ENCODE peak calls at places on chromosomes 2 and 18, in eight cellular contexts. I, Z, G, L, O, H, P and Q are unnamed samples.
A peak's percentile ranks its signal among the peaks of the same experiment; 100 is the strongest.

GRCh38 chr2:69214898-69215297 is 172.1 kb downstream of the GFPT1 start:
- DNase-seq in I (peak; percentile 84), Z (no peak), G (no peak), L (no peak), O (no peak), H (no peak), P (no peak), Q (no peak)

GRCh38 chr2:217993817-217994459 is 8.9 kb downstream of the TNS1 start:
- DNase-seq in I (peak; percentile 54), Z (peak; percentile 56), G (no peak), L (no peak), O (peak; percentile 30), H (no peak), P (peak; percentile 24), Q (no peak)

GRCh38 chr2:17104454-17104853 is 413.8 kb downstream of the RAD51AP2 start:
- DNase-seq in I (peak; percentile 28), Z (no peak), G (no peak), L (no peak), O (no peak), H (no peak), P (no peak), Q (peak; percentile 13)

GRCh38 chr2:239960929-239961661 is 64.0 kb downstream of the NDUFA10 start:
- DNase-seq in I (no peak), Z (no peak), G (no peak), L (no peak), O (no peak), H (no peak), P (no peak), Q (no peak)

GRCh38 chr2:127023504-127023903 is 83.5 kb downstream of the BIN1 start:
- DNase-seq in I (no peak), Z (no peak), G (no peak), L (no peak), O (no peak), H (no peak), P (no peak), Q (no peak)

GRCh38 chr2:147382322-147382948 is 462.4 kb upstream of the ACVR2A start:
- DNase-seq in I (no peak), Z (no peak), G (no peak), L (no peak), O (peak; percentile 84), H (no peak), P (peak; percentile 15), Q (no peak)

GRCh38 chr18:23526516-23527063 is 23.3 kb downstream of the RMC1 start:
- DNase-seq in I (no peak), Z (no peak), G (no peak), L (no peak), O (no peak), H (no peak), P (no peak), Q (no peak)

GRCh38 chr18:48862116-48862515 is 88.6 kb downstream of the SMAD7 start:
- DNase-seq in I (no peak), Z (peak; percentile 37), G (no peak), L (no peak), O (no peak), H (no peak), P (no peak), Q (no peak)

GRCh38 chr2:17851731-17852585 is 26.5 kb upstream of the KCNS3 start:
- DNase-seq in I (peak; percentile 70), Z (peak; percentile 68), G (no peak), L (peak; percentile 75), O (peak; percentile 54), H (peak; percentile 43), P (peak; percentile 65), Q (peak; percentile 56)

GRCh38 chr2:102618452-102619413 is 620 bp upstream of the SLC9A2 start:
- DNase-seq in I (no peak), Z (peak; percentile 12), G (no peak), L (no peak), O (no peak), H (no peak), P (peak; percentile 88), Q (no peak)